ENCODE peak calls at places on chromosomes 16 and 17, in ten cellular contexts. V is ovary, E is fibroblast of lung, U is pancreas, H is type B pancreatic cell, L is left ventricle myocardium inferior, D is heart right ventricle, X is progenitor cell of endocrine pancreas, S is astrocyte of the spinal cord, R is AG09319. A is an unnamed sample.

GRCh38 chr17:74467221-74467951 is 952 bp downstream of the CD300A start:
- DNase-seq in X (peak), R (no peak), U (no peak), S (no peak), V (no peak), E (no peak), L (no peak), D (no peak), H (no peak), A (peak)

GRCh38 chr17:62923515-62924150 is 42.4 kb upstream of the TANC2 start:
- DNase-seq in U (no peak), L (no peak), R (no peak), H (no peak), E (no peak), D (no peak), X (no peak), S (no peak), V (no peak), A (no peak)

GRCh38 chr16:68478526-68479249 is 30.4 kb upstream of the SMPD3 start:
- DNase-seq in X (no peak), E (no peak), S (no peak), L (no peak), D (no peak), V (no peak), R (no peak), H (no peak), U (no peak), A (no peak)

GRCh38 chr17:49504369-49504768 is 9.3 kb downstream of the NGFR start:
- DNase-seq in E (no peak), S (no peak), X (no peak), L (no peak), V (no peak), D (no peak), H (no peak), U (no peak), R (no peak), A (no peak)

GRCh38 chr16:82182237-82183003 is 12.4 kb upstream of the MPHOSPH6 start:
- DNase-seq in E (no peak), R (no peak), L (no peak), D (no peak), V (no peak), U (no peak), S (no peak), X (no peak), H (no peak), A (no peak)

GRCh38 chr17:64315032-64315490 is 52.0 kb upstream of the TEX2 start:
- DNase-seq in V (peak), R (peak), U (no peak), S (no peak), H (no peak), X (no peak), E (peak), D (peak), L (peak), A (no peak)

GRCh38 chr17:3827124-3827773 is 18.8 kb downstream of the NCBP3 start:
- DNase-seq in X (peak), D (no peak), S (peak), R (no peak), E (peak), U (peak), L (no peak), V (peak), H (no peak), A (no peak)

GRCh38 chr17:80811181-80812105 is 180.2 kb upstream of the CHMP6 start:
- DNase-seq in V (no peak), R (no peak), U (no peak), E (no peak), H (no peak), D (no peak), L (no peak), S (no peak), X (no peak), A (no peak)

GRCh38 chr17:82110298-82110697 is 12.3 kb upstream of the FASN start:
- DNase-seq in U (no peak), L (no peak), S (no peak), R (no peak), H (no peak), D (no peak), E (no peak), V (no peak), X (no peak), A (no peak)

GRCh38 chr17:77144227-77144626 is 3.5 kb downstream of the SEC14L1 start:
- DNase-seq in R (no peak), U (no peak), S (no peak), H (no peak), X (no peak), V (no peak), E (no peak), D (no peak), L (no peak), A (no peak)

GRCh38 chr17:44199553-44200477 is at the start of gene ATXN7L3:
- DNase-seq in V (peak), E (peak), S (peak), X (peak), U (peak), R (peak), H (peak), L (peak), D (peak), A (peak)

GRCh38 chr17:44198721-44199552 is 747 bp downstream of the ATXN7L3 start:
- DNase-seq in L (peak), S (peak), H (no peak), R (no peak), V (peak), X (peak), E (peak), U (peak), D (peak), A (peak)

GRCh38 chr17:44200478-44201155 is 933 bp upstream of the ATXN7L3 start:
- DNase-seq in X (no peak), H (no peak), S (no peak), U (no peak), L (no peak), V (no peak), D (no peak), E (no peak), R (no peak), A (no peak)

GRCh38 chr17:44197107-44197506 is 2.6 kb downstream of the ATXN7L3 start:
- DNase-seq in S (no peak), R (no peak), U (no peak), D (no peak), V (no peak), H (no peak), L (no peak), E (no peak), X (no peak), A (no peak)

GRCh38 chr17:44197980-44198720 is 1.5 kb downstream of the ATXN7L3 start:
- DNase-seq in E (peak), V (no peak), H (no peak), D (no peak), X (no peak), R (no peak), L (no peak), U (peak), S (peak), A (no peak)
- TF ChIP-seq CTCF in E (peak), V (no peak), H (no peak), D (peak), X (no peak), R (peak), L (no peak), U (no peak), S (peak), A (peak)

GRCh38 chr16:56935201-56935600 is 3.3 kb downstream of the HERPUD1 start:
- DNase-seq in S (no peak), L (no peak), R (no peak), D (no peak), X (no peak), U (no peak), H (no peak), V (no peak), E (no peak), A (no peak)
- TF ChIP-seq CTCF in S (no peak), L (no peak), R (no peak), D (no peak), X (no peak), U (no peak), H (no peak), V (no peak), E (no peak), A (no peak)

GRCh38 chr17:21058098-21058893 is 15.5 kb upstream of the USP22 start:
- DNase-seq in S (peak), X (no peak), D (no peak), U (no peak), L (no peak), E (peak), R (no peak), V (no peak), H (no peak), A (no peak)
- TF ChIP-seq CTCF in S (peak), X (no peak), D (no peak), U (no peak), L (no peak), E (peak), R (no peak), V (no peak), H (no peak), A (peak)

GRCh38 chr17:6591599-6592158 is 35.3 kb upstream of the PITPNM3 start:
- DNase-seq in R (no peak), E (peak), U (no peak), D (no peak), X (no peak), L (no peak), S (peak), H (no peak), V (no peak), A (no peak)

GRCh38 chr17:6592193-6592592 is 35.8 kb upstream of the PITPNM3 start:
- DNase-seq in U (no peak), D (no peak), E (no peak), V (no peak), S (peak), X (no peak), L (no peak), R (no peak), H (no peak), A (no peak)

GRCh38 chr17:6587310-6587709 is 31.0 kb upstream of the PITPNM3 start:
- DNase-seq in H (no peak), D (no peak), U (no peak), V (no peak), S (no peak), E (no peak), X (no peak), R (no peak), L (no peak), A (no peak)

GRCh38 chr17:6589266-6589946 is 33.1 kb upstream of the PITPNM3 start:
- DNase-seq in R (no peak), H (no peak), S (no peak), E (no peak), L (no peak), V (no peak), X (no peak), U (no peak), D (no peak), A (no peak)

DNA sequence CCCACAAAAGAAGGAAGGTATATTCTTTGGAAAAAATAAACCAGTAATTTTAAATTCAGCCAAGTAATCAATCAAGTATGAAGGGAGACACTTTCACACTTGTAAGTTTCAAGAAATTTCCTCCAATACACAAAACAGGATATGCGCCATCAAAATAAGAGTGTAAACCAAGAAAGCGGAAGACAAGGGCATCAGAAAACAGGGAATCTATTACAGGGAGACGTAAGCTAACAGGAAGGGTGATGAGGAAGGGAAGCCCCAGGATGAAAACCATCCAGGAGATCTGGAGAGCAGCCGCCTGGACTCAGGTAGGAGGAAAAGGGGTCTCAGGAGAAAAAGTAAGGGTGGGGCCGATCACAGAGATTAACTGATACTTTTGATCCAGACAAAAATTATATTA is 31.8 kb upstream of the PITPNM3 start:
- DNase-seq in H (no peak), L (no peak), E (no peak), R (no peak), S (no peak), D (no peak), U (no peak), V (no peak), X (no peak), A (no peak)
- TF ChIP-seq CTCF in H (no peak), L (no peak), E (no peak), R (no peak), S (no peak), D (no peak), U (no peak), V (no peak), X (no peak), A (no peak)

GRCh38 chr16:7722761-7723160 is 390.1 kb downstream of the RBFOX1 start:
- DNase-seq in V (no peak), X (no peak), E (no peak), S (no peak), H (no peak), U (no peak), L (no peak), R (no peak), D (no peak), A (no peak)
- TF ChIP-seq CTCF in V (no peak), X (no peak), E (no peak), S (no peak), H (no peak), U (no peak), L (no peak), R (no peak), D (no peak), A (no peak)

GRCh38 chr17:45666046-45666600 is 118.0 kb upstream of the CRHR1 start:
- DNase-seq in D (no peak), E (no peak), U (no peak), X (no peak), S (no peak), R (no peak), V (no peak), H (no peak), L (no peak), A (no peak)
- TF ChIP-seq CTCF in D (no peak), E (no peak), U (no peak), X (no peak), S (no peak), R (no peak), V (no peak), H (no peak), L (no peak), A (peak)

A was measured in chondrocyte.